ENCODE peak calls at places on chromosomes 5 and 9, in eight cellular contexts. U is brain microvascular endothelial cell, M is left ventricle myocardium inferior, F is breast epithelium, V is astrocyte, K is IMR-90, C is lower lobe of right lung, Q is heart right ventricle. P is an unnamed sample.
A peak's percentile ranks its signal among the peaks of the same experiment; 100 is the strongest.

GRCh38 chr9:104025945-104026344 is 68.2 kb upstream of the SMC2 start:
- DNase-seq in U (no peak), Q (no peak), F (no peak), K (peak; percentile 7), C (no peak), V (no peak), M (no peak), P (no peak)

GRCh38 chr9:69319324-69320040 is 5.5 kb upstream of the ENTREP1 start:
- DNase-seq in Q (no peak), U (no peak), C (no peak), M (no peak), K (no peak), V (no peak), F (no peak), P (no peak)

GRCh38 chr9:4508246-4508906 is 18.1 kb downstream of the SLC1A1 start:
- DNase-seq in K (peak; percentile 53), F (no peak), Q (no peak), V (peak; percentile 55), C (no peak), U (peak; percentile 77), M (no peak), P (peak; percentile 55)

GRCh38 chr9:111891910-111892499 is 4.6 kb upstream of the UGCG start:
- DNase-seq in Q (no peak), K (no peak), F (no peak), C (peak; percentile 48), U (no peak), V (no peak), M (no peak), P (peak; percentile 42)

GRCh38 chr9:111098661-111099060 is 60.4 kb upstream of the LPAR1 start:
- DNase-seq in V (no peak), C (no peak), M (no peak), U (no peak), Q (no peak), F (no peak), K (no peak), P (no peak)

GRCh38 chr9:111118256-111118950 is 80.1 kb upstream of the LPAR1 start:
- DNase-seq in U (peak; percentile 56), C (no peak), Q (no peak), V (peak; percentile 68), M (no peak), F (no peak), K (peak; percentile 89), P (peak; percentile 22)

GRCh38 chr9:2597483-2597882 is 24.1 kb upstream of the VLDLR start:
- DNase-seq in F (no peak), K (peak; percentile 2), U (no peak), V (no peak), Q (no peak), M (no peak), C (no peak), P (no peak)

GRCh38 chr5:122089614-122090013 is 11.6 kb upstream of the LOX start:
- DNase-seq in Q (no peak), M (no peak), K (peak; percentile 94), U (peak; percentile 88), V (peak; percentile 99), F (no peak), C (no peak), P (no peak)

GRCh38 chr9:87527211-87527916 is 29.7 kb downstream of the DAPK1 start:
- DNase-seq in Q (no peak), U (no peak), M (no peak), C (no peak), K (no peak), V (no peak), F (no peak), P (no peak)

GRCh38 chr5:172645271-172645670 is 4.2 kb downstream of the NEURL1B start:
- DNase-seq in V (no peak), U (no peak), K (no peak), Q (no peak), C (no peak), F (no peak), M (no peak), P (no peak)

GRCh38 chr5:68290260-68290674 is 74.7 kb downstream of the PIK3R1 start:
- DNase-seq in F (no peak), U (peak; percentile 45), V (peak; percentile 56), K (peak; percentile 54), C (no peak), Q (no peak), M (peak; percentile 25), P (no peak)

GRCh38 chr5:139422307-139422893 is 16.9 kb downstream of the DNAJC18 start:
- DNase-seq in F (no peak), M (no peak), V (peak; percentile 44), U (peak; percentile 73), Q (no peak), C (no peak), K (peak; percentile 78), P (peak; percentile 76)

GRCh38 chr5:161283296-161283695 is 263.2 kb downstream of the GABRB2 start:
- DNase-seq in V (no peak), U (no peak), Q (no peak), K (no peak), C (no peak), F (no peak), M (no peak), P (no peak)

GRCh38 chr5:179147991-179148702 is 88.0 kb downstream of the ZNF354C start:
- DNase-seq in U (no peak), F (no peak), M (peak; percentile 0), V (no peak), Q (peak; percentile 2), C (peak; percentile 15), K (no peak), P (no peak)

GRCh38 chr5:143554194-143554717 is 150.8 kb upstream of the NR3C1 start:
- DNase-seq in F (no peak), V (peak; percentile 100), U (peak; percentile 95), M (no peak), C (no peak), Q (no peak), K (peak; percentile 99), P (peak; percentile 88)

DNA sequence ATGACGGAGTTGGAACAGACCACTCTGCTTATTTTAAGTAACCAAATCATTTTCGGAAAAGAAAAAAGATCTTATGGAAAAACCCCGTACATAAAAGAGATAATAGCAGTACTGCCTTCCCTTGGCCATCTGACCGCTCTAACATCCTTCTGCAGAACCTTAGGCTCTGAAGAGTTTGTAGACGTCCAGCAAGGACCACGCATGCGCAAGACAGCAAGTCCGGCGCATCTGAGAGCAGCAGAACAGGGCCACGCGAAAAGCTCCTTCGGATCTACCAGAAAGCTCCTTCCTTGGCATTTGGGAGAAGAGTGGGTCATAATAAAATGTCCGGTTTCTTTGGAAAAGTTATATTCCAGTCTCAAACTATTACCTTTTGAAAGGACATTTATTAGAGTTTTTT is 26.8 kb downstream of the PAX5 start:
- DNase-seq in K (no peak), C (no peak), F (no peak), M (no peak), V (no peak), Q (no peak), U (no peak), P (no peak)
- H3K27ac ChIP-seq in K (no peak overlapping the region), C (no peak overlapping the region), F (no peak overlapping the region), M (no peak overlapping the region), V (no peak overlapping the region), Q (no peak overlapping the region), U (no peak overlapping the region), P (no peak overlapping the region)

GRCh38 chr5:141814064-141814982 is 63.9 kb downstream of the PCDH1 start:
- DNase-seq in C (peak; percentile 71), F (no peak), M (peak; percentile 55), Q (peak; percentile 64), U (peak; percentile 9), V (no peak), K (no peak), P (peak; percentile 64)

GRCh38 chr5:141815051-141815795 is 63.0 kb downstream of the PCDH1 start:
- DNase-seq in V (no peak), U (no peak), M (no peak), F (no peak), C (no peak), Q (no peak), K (no peak), P (no peak)

GRCh38 chr5:141817631-141818030 is 60.6 kb downstream of the PCDH1 start:
- DNase-seq in F (no peak), C (no peak), M (no peak), V (no peak), Q (no peak), K (no peak), U (no peak), P (no peak)

GRCh38 chr5:141815796-141816180 is 62.4 kb downstream of the PCDH1 start:
- DNase-seq in C (no peak), V (no peak), U (no peak), Q (no peak), K (no peak), M (no peak), F (no peak), P (no peak)

GRCh38 chr5:141816598-141817399 is 61.4 kb downstream of the PCDH1 start:
- DNase-seq in C (no peak), U (no peak), K (no peak), F (no peak), Q (peak; percentile 39), V (no peak), M (no peak), P (no peak)
- H3K27ac ChIP-seq in C (peak overlapping the region; percentile 46), U (no peak overlapping the region), K (no peak overlapping the region), F (no peak overlapping the region), Q (peak overlapping the region; percentile 94), V (no peak overlapping the region), M (peak overlapping the region; percentile 86), P (no peak overlapping the region)

GRCh38 chr5:150444770-150445169 is 4.8 kb downstream of the RPS14 start:
- DNase-seq in V (no peak), F (no peak), M (no peak), Q (no peak), C (no peak), K (no peak), U (no peak), P (no peak)

GRCh38 chr5:150448353-150448752 is 1.2 kb downstream of the RPS14 start:
- DNase-seq in F (no peak), K (no peak), C (no peak), U (no peak), M (no peak), Q (no peak), V (no peak), P (no peak)

GRCh38 chr5:150446583-150446982 is 3.0 kb downstream of the RPS14 start:
- DNase-seq in C (no peak), M (no peak), K (no peak), U (no peak), V (no peak), F (no peak), Q (no peak), P (no peak)

GRCh38 chr5:150447188-150447587 is 2.4 kb downstream of the RPS14 start:
- DNase-seq in Q (no peak), U (no peak), V (no peak), F (no peak), C (no peak), K (no peak), M (no peak), P (no peak)

DNA sequence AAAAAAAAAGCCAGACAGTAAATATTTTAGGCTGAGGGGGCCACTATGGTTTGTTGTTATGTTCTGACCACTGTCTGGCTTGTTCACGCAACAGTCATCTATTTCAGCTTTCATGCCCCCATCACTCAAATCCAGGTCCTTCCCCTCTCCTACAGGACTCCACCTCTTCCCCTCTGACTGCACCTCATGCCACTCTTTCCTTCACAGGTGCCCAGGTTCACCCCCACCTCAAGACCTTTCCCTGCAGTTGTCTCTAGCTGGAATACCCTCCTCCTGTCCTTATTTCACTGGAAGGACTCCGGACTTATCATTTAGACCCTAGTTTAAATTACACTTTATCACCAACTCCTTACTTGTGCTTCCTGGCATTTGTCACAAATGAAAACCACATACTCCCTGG is 3.4 kb downstream of the RPS14 start:
- DNase-seq in U (no peak), K (no peak), M (no peak), C (no peak), Q (no peak), F (no peak), V (no peak), P (no peak)
- H3K27ac ChIP-seq in U (no peak overlapping the region), K (no peak overlapping the region), M (no peak overlapping the region), C (no peak overlapping the region), Q (no peak overlapping the region), F (no peak overlapping the region), V (peak overlapping the region; percentile 13), P (no peak overlapping the region)

GRCh38 chr5:98923961-98924360 is 4.8 kb downstream of the CHD1 start:
- DNase-seq in M (no peak), F (no peak), C (no peak), Q (no peak), K (no peak), U (no peak), V (no peak), P (no peak)
- H3K27ac ChIP-seq in M (no peak overlapping the region), F (no peak overlapping the region), C (no peak overlapping the region), Q (no peak overlapping the region), K (no peak overlapping the region), U (no peak overlapping the region), V (no peak overlapping the region), P (no peak overlapping the region)